ENCODE peak calls at places on chromosomes 3 and 15, in four cellular contexts. T is GM13976, K is AG08395, D is HT1080. C is an unnamed sample.

GRCh38 chr3:85304360-85304964 is 345.7 kb downstream of the CADM2 start:
- DNase-seq in T (no peak), K (no peak), D (peak; percentile 10), C (no peak)

GRCh38 chr3:53506763-53507145 is 12.3 kb downstream of the CACNA1D start:
- DNase-seq in T (no peak), K (no peak), D (no peak), C (no peak)

GRCh38 chr3:53844262-53845102 is 1.7 kb downstream of the CHDH start:
- DNase-seq in T (no peak), K (no peak), D (no peak), C (no peak)

GRCh38 chr15:65184305-65184943 is 718 bp downstream of the CLPX start:
- DNase-seq in T (peak; percentile 64), K (peak; percentile 52), D (peak; percentile 40), C (peak; percentile 68)

GRCh38 chr3:126449621-126450051 is 26.1 kb downstream of the ZXDC start:
- DNase-seq in K (no peak), T (no peak), D (no peak), C (no peak)

GRCh38 chr3:184872200-184872599 is 60.2 kb downstream of the VPS8 start:
- DNase-seq in D (no peak), T (no peak), K (no peak), C (no peak)

GRCh38 chr3:156230291-156230900 is 110.0 kb downstream of the KCNAB1 start:
- DNase-seq in T (no peak), K (no peak), D (no peak), C (no peak)

GRCh38 chr3:150232992-150233451 is 175.1 kb upstream of the TSC22D2 start:
- DNase-seq in D (peak; percentile 94), K (peak; percentile 55), T (no peak), C (peak; percentile 84)

GRCh38 chr3:59575113-59576001 is 525.5 kb upstream of the CFAP20DC start:
- DNase-seq in K (peak; percentile 70), T (peak; percentile 79), D (peak; percentile 59), C (peak; percentile 71)

GRCh38 chr3:123660276-123660675 is 75.4 kb upstream of the HACD2 start:
- DNase-seq in T (no peak), K (no peak), D (no peak), C (no peak)

GRCh38 chr3:45958333-45958791 is 15.1 kb downstream of the CXCR6 start:
- DNase-seq in T (no peak), D (peak; percentile 20), K (peak; percentile 91), C (no peak)

GRCh38 chr3:36201546-36201945 is 178.8 kb upstream of the STAC start:
- DNase-seq in T (no peak), D (no peak), K (no peak), C (no peak)

GRCh38 chr15:68220967-68221366 is 8.6 kb downstream of the CLN6 start:
- DNase-seq in K (no peak), D (no peak), T (no peak), C (no peak)

GRCh38 chr15:38414351-38414750 is 39.6 kb upstream of the FAM98B start:
- DNase-seq in K (peak; percentile 88), T (no peak), D (peak; percentile 59), C (peak; percentile 80)

GRCh38 chr3:45487508-45487907 is 99.1 kb downstream of the LARS2 start:
- DNase-seq in T (no peak), D (no peak), K (no peak), C (no peak)

GRCh38 chr3:117558681-117559080 is 849.1 kb downstream of the TUSC7 start:
- DNase-seq in D (no peak), K (no peak), T (no peak), C (no peak)

GRCh38 chr3:62361261-62361660 is 12.1 kb downstream of the FEZF2 start:
- DNase-seq in D (no peak), K (no peak), T (no peak), C (no peak)

GRCh38 chr15:38182900-38183299 is 69.7 kb upstream of the SPRED1 start:
- DNase-seq in K (no peak), D (no peak), T (no peak), C (peak; percentile 36)

GRCh38 chr3:197541756-197542539 is 13.8 kb downstream of the BDH1 start:
- DNase-seq in T (no peak), D (no peak), K (peak; percentile 85), C (no peak)

GRCh38 chr3:58291671-58292338 is 14.2 kb upstream of the RPP14 start:
- DNase-seq in D (no peak), K (no peak), T (no peak), C (no peak)

GRCh38 chr3:168096210-168096795 is 579 bp upstream of the GOLIM4 start:
- DNase-seq in D (peak; percentile 93), K (peak; percentile 78), T (peak; percentile 47), C (peak; percentile 93)

GRCh38 chr3:187798531-187799520 is 53.6 kb upstream of the BCL6 start:
- DNase-seq in K (no peak), T (no peak), D (no peak), C (no peak)

GRCh38 chr15:74511583-74511982 is 29.4 kb upstream of the ARID3B start:
- DNase-seq in K (no peak), D (peak; percentile 65), T (no peak), C (no peak)

GRCh38 chr15:60787737-60788513 is 309.0 kb upstream of the ICE2 start:
- DNase-seq in T (no peak), D (no peak), K (no peak), C (no peak)

GRCh38 chr15:44798815-44799214 is 62.5 kb downstream of the TRIM69 start:
- DNase-seq in K (no peak), T (no peak), D (no peak), C (peak; percentile 7)

GRCh38 chr3:130539005-130539404 is 22.0 kb downstream of the COL6A6 start:
- DNase-seq in D (peak; percentile 52), T (peak; percentile 33), K (peak; percentile 64), C (peak; percentile 24)

GRCh38 chr15:72535911-72536310 is 61.8 kb downstream of the ARIH1 start:
- DNase-seq in T (no peak), K (peak; percentile 11), D (no peak), C (no peak)

GRCh38 chr3:144229237-144229830 is 257.7 kb downstream of the DIPK2A start:
- DNase-seq in D (peak; percentile 25), T (no peak), K (no peak), C (no peak)

GRCh38 chr15:41085029-41085428 is 31.1 kb downstream of the INO80 start:
- DNase-seq in D (no peak), K (no peak), T (no peak), C (no peak)

GRCh38 chr3:127542441-127542952 is 48.0 kb downstream of the TPRA1 start:
- DNase-seq in D (no peak), T (no peak), K (no peak), C (no peak)

GRCh38 chr3:52403271-52403841 is 41.5 kb downstream of the SEMA3G start:
- DNase-seq in D (no peak), T (no peak), K (no peak), C (no peak)

GRCh38 chr3:96213393-96213792 is 601.0 kb upstream of the EPHA6 start:
- DNase-seq in D (peak; percentile 23), K (no peak), T (no peak), C (no peak)

GRCh38 chr15:88400069-88400468 is 67.1 kb downstream of the MRPL46 start:
- DNase-seq in D (no peak), K (no peak), T (no peak), C (no peak)

GRCh38 chr3:51687472-51688205 is 16.6 kb downstream of the TEX264 start:
- DNase-seq in T (no peak), K (no peak), D (no peak), C (peak; percentile 96)

GRCh38 chr3:122055215-122055614 is at the start of gene CD86:
- DNase-seq in T (peak; percentile 59), K (no peak), D (no peak), C (no peak)

GRCh38 chr3:193240850-193241706 is at the start of gene PLAAT1:
- DNase-seq in T (peak; percentile 74), K (peak; percentile 41), D (peak; percentile 80), C (peak; percentile 70)

GRCh38 chr3:187713504-187713903 is 11.1 kb upstream of the RTP2 start:
- DNase-seq in D (peak; percentile 87), K (no peak), T (no peak), C (peak; percentile 87)

GRCh38 chr3:141798455-141798854 is 35.2 kb downstream of the GRK7 start:
- DNase-seq in D (no peak), T (peak; percentile 4), K (no peak), C (no peak)